ENCODE peak calls at places on chromosomes 12 and 14, in six cellular contexts. X is stimulated activated CD4-positive, alpha-beta T cell treated with anti-CD3 and anti-CD28 coated beads, Interleukin-2, amount 100 ng/mL, for 24 hours; G is RWPE1; J is HuH-7; L is activated T-cell treated with anti-CD3 and anti-CD28 coated beads, Interleukin-2, amount 50 U/mL, for 24 hours; Z is EH. N is an unnamed sample.
A peak's percentile ranks its signal among the peaks of the same experiment; 100 is the strongest.

GRCh38 chr12:111599459-111600295 is 562 bp upstream of the ATXN2 start:
- DNase-seq in X (peak; percentile 90), J (peak; percentile 96), G (peak; percentile 88), Z (peak; percentile 94), L (peak; percentile 95), N (peak; percentile 87)

GRCh38 chr12:34348836-34349672 is 326.8 kb downstream of the ALG10 start:
- DNase-seq in L (no peak), X (no peak), Z (no peak), G (no peak), J (peak; percentile 72), N (no peak)

GRCh38 chr14:103862393-103862782 is 15.0 kb upstream of the PPP1R13B start:
- DNase-seq in L (no peak), G (no peak), J (no peak), X (no peak), Z (no peak), N (no peak)

GRCh38 chr14:79118291-79118690 is 948.1 kb downstream of the NRXN3 start:
- DNase-seq in J (no peak), Z (no peak), L (no peak), G (no peak), X (no peak), N (no peak)

GRCh38 chr14:55071051-55071450 is 19.6 kb downstream of the MAPK1IP1L start:
- DNase-seq in G (no peak), Z (peak; percentile 57), L (no peak), J (no peak), X (no peak), N (no peak)

GRCh38 chr14:38012056-38012455 is 195.6 kb upstream of the SSTR1 start:
- DNase-seq in X (no peak), G (no peak), L (no peak), J (no peak), Z (no peak), N (no peak)

GRCh38 chr12:66251049-66251448 is 51.2 kb upstream of the HELB start:
- DNase-seq in J (no peak), L (no peak), Z (no peak), G (no peak), X (no peak), N (no peak)

GRCh38 chr12:19010087-19010486 is 119.4 kb upstream of the PLEKHA5 start:
- DNase-seq in L (no peak), Z (no peak), X (no peak), G (no peak), J (no peak), N (no peak)

GRCh38 chr12:57614178-57614947 is 3.1 kb downstream of the ARHGEF25 start:
- DNase-seq in L (no peak), X (no peak), Z (peak; percentile 55), G (no peak), J (no peak), N (peak; percentile 72)

GRCh38 chr14:103629503-103630121 is 601 bp downstream of the KLC1 start:
- DNase-seq in J (peak; percentile 52), X (peak; percentile 57), G (peak; percentile 38), L (peak; percentile 74), Z (peak; percentile 47), N (no peak)

GRCh38 chr12:52285172-52285745 is 6.1 kb downstream of the KRT81 start:
- DNase-seq in J (no peak), G (peak; percentile 68), L (no peak), X (no peak), Z (peak; percentile 81), N (no peak)

GRCh38 chr12:52436000-52436827 is 2.0 kb upstream of the KRT75 start:
- DNase-seq in L (no peak), Z (peak; percentile 42), J (no peak), G (peak; percentile 43), X (no peak), N (no peak)

GRCh38 chr12:32444895-32445294 is 45.5 kb downstream of the FGD4 start:
- DNase-seq in Z (peak; percentile 65), J (no peak), L (no peak), X (no peak), G (peak; percentile 80), N (no peak)

GRCh38 chr14:61923348-61923747 is 161.1 kb downstream of the SNAPC1 start:
- DNase-seq in Z (peak; percentile 60), G (no peak), J (no peak), X (no peak), L (no peak), N (no peak)

GRCh38 chr12:93029091-93029490 is 100.0 kb upstream of the EEA1 start:
- DNase-seq in J (no peak), Z (no peak), X (no peak), L (no peak), G (no peak), N (no peak)

GRCh38 chr14:92573761-92574498 is 60.3 kb downstream of the RIN3 start:
- DNase-seq in Z (no peak), X (no peak), L (no peak), J (no peak), G (no peak), N (no peak)

GRCh38 chr14:91241848-91242247 is 2.7 kb downstream of the GPR68 start:
- DNase-seq in Z (no peak), G (no peak), J (no peak), L (no peak), X (no peak), N (no peak)

GRCh38 chr14:64707661-64708060 is 3.4 kb downstream of the PLEKHG3 start:
- DNase-seq in L (no peak), Z (peak; percentile 69), X (no peak), J (peak; percentile 33), G (peak; percentile 94), N (no peak)

GRCh38 chr14:61121293-61121897 is 140.3 kb downstream of the SLC38A6 start:
- DNase-seq in X (no peak), J (no peak), Z (peak; percentile 36), G (no peak), L (no peak), N (no peak)

GRCh38 chr12:19643635-19644034 is 204.3 kb downstream of the AEBP2 start:
- DNase-seq in L (no peak), G (peak; percentile 40), Z (peak; percentile 72), J (peak; percentile 21), X (no peak), N (peak; percentile 40)

GRCh38 chr14:69636051-69636639 is 24.7 kb downstream of the SUSD6 start:
- DNase-seq in G (no peak), L (peak; percentile 68), Z (no peak), X (peak; percentile 59), J (no peak), N (peak; percentile 90)

GRCh38 chr12:33988888-33989287 is 33.4 kb upstream of the ALG10 start:
- DNase-seq in Z (no peak), J (no peak), X (no peak), L (no peak), G (peak; percentile 20), N (no peak)

GRCh38 chr12:110600254-110600653 is 13.7 kb upstream of the TCTN1 start:
- DNase-seq in Z (peak; percentile 64), J (no peak), L (no peak), X (no peak), G (peak; percentile 58), N (peak; percentile 60)

GRCh38 chr12:111597731-111598636 is 1.1 kb downstream of the ATXN2 start:
- DNase-seq in X (peak; percentile 37), L (peak; percentile 59), G (peak; percentile 55), J (peak; percentile 57), Z (peak; percentile 41), N (peak; percentile 37)

GRCh38 chr12:132373967-132374820 is 44.8 kb upstream of the GALNT9 start:
- DNase-seq in X (no peak), L (no peak), Z (peak; percentile 8), G (peak; percentile 20), J (no peak), N (peak; percentile 61)

GRCh38 chr12:50142993-50143392 is 24.2 kb downstream of the CERS5 start:
- DNase-seq in X (no peak), J (peak; percentile 67), Z (no peak), L (no peak), G (no peak), N (no peak)

GRCh38 chr12:75781532-75782046 is 250.0 kb downstream of the PHLDA1 start:
- DNase-seq in Z (peak; percentile 76), X (no peak), G (peak; percentile 75), L (no peak), J (no peak), N (no peak)

GRCh38 chr14:94388027-94388895 is at the start of gene SERPINA1:
- DNase-seq in G (peak; percentile 74), J (peak; percentile 40), L (no peak), X (no peak), Z (no peak), N (no peak)

GRCh38 chr12:52075409-52075724 is 4.1 kb upstream of the SMIM41 start:
- DNase-seq in Z (peak; percentile 39), G (no peak), X (no peak), L (no peak), J (no peak), N (no peak)

GRCh38 chr14:75519826-75520692 is 2.2 kb upstream of the BATF start:
- DNase-seq in J (no peak), Z (peak; percentile 56), X (no peak), L (no peak), G (no peak), N (no peak)

GRCh38 chr12:40793471-40793870 is 101.2 kb downstream of the CNTN1 start:
- DNase-seq in X (no peak), L (no peak), J (no peak), G (no peak), Z (no peak), N (no peak)

GRCh38 chr12:63752283-63752682 is 27.4 kb upstream of the RXYLT1 start:
- DNase-seq in G (no peak), X (no peak), J (no peak), L (no peak), Z (no peak), N (no peak)

GRCh38 chr12:49358548-49359141 is 8.6 kb upstream of the SPATS2 start:
- DNase-seq in J (no peak), L (no peak), Z (peak; percentile 73), X (peak; percentile 51), G (no peak), N (peak; percentile 87)